ENCODE peak calls at places on chromosomes 16 and 17, in nine cellular contexts. K is HEK293T; C is HFFc6; D is BE2C; A is heart right ventricle; J is activated gamma-delta T cell treated with anti-CD3 and anti-CD28 coated beads, Interleukin-2, amount 50 U/mL, for 16 hours; V is RWPE1; G is fibroblast of pulmonary artery; X is H54. W is an unnamed sample.

GRCh38 chr17:44972953-44973352 is 4.8 kb upstream of the C1QL1 start:
- DNase-seq in K (no peak), C (peak; percentile 7), D (no peak), A (no peak), J (no peak), V (peak; percentile 69), G (peak; percentile 56), X (peak; percentile 96), W (no peak)

GRCh38 chr17:19371259-19372003 is 6.9 kb upstream of the MAPK7 start:
- DNase-seq in K (no peak), C (no peak), D (no peak), A (no peak), J (no peak), V (no peak), G (no peak), X (no peak), W (no peak)

GRCh38 chr17:15981646-15982580 is 17.6 kb downstream of the ZSWIM7 start:
- DNase-seq in K (no peak), C (no peak), D (no peak), A (no peak), J (no peak), V (no peak), G (peak; percentile 71), X (no peak), W (no peak)

GRCh38 chr16:85717393-85718152 is 28.8 kb upstream of the GINS2 start:
- DNase-seq in K (peak; percentile 77), C (peak; percentile 36), D (peak; percentile 81), A (peak; percentile 57), J (peak; percentile 41), V (no peak), G (peak; percentile 69), X (peak; percentile 72), W (peak; percentile 94)

GRCh38 chr17:64103751-64104364 is 26.1 kb downstream of the ERN1 start:
- DNase-seq in K (no peak), C (peak; percentile 22), D (no peak), A (no peak), J (no peak), V (no peak), G (peak; percentile 70), X (peak; percentile 60), W (no peak)

GRCh38 chr16:85582177-85582888 is 30.8 kb upstream of the GSE1 start:
- DNase-seq in K (no peak), C (peak; percentile 57), D (no peak), A (no peak), J (no peak), V (no peak), G (no peak), X (no peak), W (no peak)

GRCh38 chr17:38687291-38687690 is 12.5 kb upstream of the EPOP start:
- DNase-seq in K (no peak), C (peak; percentile 35), D (no peak), A (no peak), J (no peak), V (no peak), G (peak; percentile 63), X (no peak), W (no peak)

GRCh38 chr16:69413045-69413664 is 11.3 kb upstream of the CYB5B start:
- DNase-seq in K (no peak), C (no peak), D (no peak), A (no peak), J (no peak), V (no peak), G (no peak), X (no peak), W (no peak)

GRCh38 chr16:86306046-86306644 is 204.2 kb upstream of the FOXF1 start:
- DNase-seq in K (no peak), C (no peak), D (no peak), A (no peak), J (no peak), V (no peak), G (no peak), X (no peak), W (no peak)

GRCh38 chr17:2172447-2172938 is 117.6 kb downstream of the HIC1 start:
- DNase-seq in K (no peak), C (peak; percentile 82), D (no peak), A (peak; percentile 44), J (no peak), V (no peak), G (peak; percentile 84), X (peak; percentile 63), W (no peak)

GRCh38 chr17:49061524-49061943 is 64.3 kb downstream of the IGF2BP1 start:
- DNase-seq in K (no peak), C (no peak), D (no peak), A (no peak), J (no peak), V (no peak), G (peak; percentile 14), X (peak; percentile 27), W (no peak)

GRCh38 chr17:21160401-21160800 is 33.6 kb downstream of the DHRS7B start:
- DNase-seq in K (no peak), C (no peak), D (no peak), A (no peak), J (no peak), V (no peak), G (peak; percentile 21), X (no peak), W (no peak)

GRCh38 chr17:50882851-50883250 is 16.7 kb upstream of the TOB1 start:
- DNase-seq in K (no peak), C (peak; percentile 78), D (no peak), A (no peak), J (no peak), V (peak; percentile 68), G (peak; percentile 37), X (peak; percentile 67), W (no peak)

GRCh38 chr16:71894921-71895678 is at the start of gene IST1:
- DNase-seq in K (peak; percentile 89), C (peak; percentile 99), D (peak; percentile 98), A (peak; percentile 98), J (peak; percentile 96), V (peak; percentile 98), G (peak; percentile 99), X (peak; percentile 92), W (peak; percentile 95)

GRCh38 chr16:12609937-12610699 is 193.6 kb downstream of the CPPED1 start:
- DNase-seq in K (no peak), C (no peak), D (no peak), A (no peak), J (no peak), V (no peak), G (no peak), X (no peak), W (no peak)

GRCh38 chr17:27560668-27561067 is 70.3 kb upstream of the LGALS9 start:
- DNase-seq in K (no peak), C (no peak), D (no peak), A (peak; percentile 32), J (no peak), V (no peak), G (peak; percentile 62), X (no peak), W (no peak)

GRCh38 chr16:679808-680624 is at the start of gene STUB1:
- DNase-seq in K (peak; percentile 80), C (peak; percentile 67), D (peak; percentile 95), A (peak; percentile 90), J (peak; percentile 79), V (peak; percentile 79), G (peak; percentile 87), X (peak; percentile 83), W (peak; percentile 94)

GRCh38 chr17:80822021-80822699 is 169.5 kb upstream of the CHMP6 start:
- DNase-seq in K (no peak), C (no peak), D (no peak), A (no peak), J (no peak), V (no peak), G (no peak), X (no peak), W (no peak)

GRCh38 chr17:28735242-28735722 is 6.7 kb downstream of the NEK8 start:
- DNase-seq in K (no peak), C (no peak), D (no peak), A (no peak), J (no peak), V (no peak), G (no peak), X (peak; percentile 67), W (no peak)

GRCh38 chr17:78550464-78550863 is 26.7 kb downstream of the DNAH17 start:
- DNase-seq in K (no peak), C (no peak), D (no peak), A (no peak), J (no peak), V (no peak), G (no peak), X (no peak), W (no peak)

GRCh38 chr17:63685021-63685420 is 14.9 kb downstream of the LIMD2 start:
- DNase-seq in K (no peak), C (no peak), D (no peak), A (no peak), J (no peak), V (no peak), G (no peak), X (no peak), W (no peak)

GRCh38 chr16:85048921-85049562 is 21.4 kb downstream of the KIAA0513 start:
- DNase-seq in K (no peak), C (no peak), D (peak; percentile 58), A (no peak), J (no peak), V (no peak), G (no peak), X (no peak), W (no peak)

GRCh38 chr17:71846561-71846960 is 274.3 kb upstream of the SOX9 start:
- DNase-seq in K (no peak), C (no peak), D (no peak), A (no peak), J (no peak), V (no peak), G (no peak), X (no peak), W (no peak)

GRCh38 chr17:50440172-50440837 is 14.3 kb downstream of the ACSF2 start:
- DNase-seq in K (no peak), C (no peak), D (no peak), A (no peak), J (no peak), V (no peak), G (no peak), X (no peak), W (peak; percentile 84)

W was measured in T47D.